ENCODE peak calls at places on chromosome 5, in four cellular contexts. G is GM12878, Q is PC-3, X is neural progenitor cell. U is an unnamed sample.

GRCh38 chr5:132787076-132787475 is 10.0 kb upstream of the SEPTIN8 start:
- DNase-seq in G (no peak), X (no peak), Q (no peak), U (peak; percentile 72)

GRCh38 chr5:24535646-24536045 is 109.1 kb downstream of the CDH10 start:
- DNase-seq in G (no peak), X (peak; percentile 11), Q (peak; percentile 36), U (no peak)

GRCh38 chr5:171907731-171908343 is 98.6 kb downstream of the FBXW11 start:
- DNase-seq in X (peak; percentile 76), Q (peak; percentile 81), G (no peak), U (peak; percentile 32)

GRCh38 chr5:86526811-86527348 is 90.9 kb upstream of the COX7C start:
- DNase-seq in Q (peak; percentile 66), G (no peak), X (no peak), U (no peak)

GRCh38 chr5:157283434-157283833 is 17.5 kb downstream of the CYFIP2 start:
- DNase-seq in X (no peak), G (peak; percentile 65), Q (no peak), U (no peak)

GRCh38 chr5:165616550-165617430 is 2111.4 kb downstream of the MAT2B start:
- DNase-seq in Q (peak; percentile 4), G (no peak), X (peak; percentile 25), U (peak; percentile 40)

GRCh38 chr5:153491408-153491807 is 938 bp downstream of the GRIA1 start:
- DNase-seq in X (no peak), G (no peak), Q (no peak), U (no peak)

GRCh38 chr5:117058740-117059139 is 484.1 kb upstream of the SEMA6A start:
- DNase-seq in X (no peak), G (no peak), Q (no peak), U (no peak)

GRCh38 chr5:180816608-180817534 is 14.3 kb upstream of the MGAT1 start:
- DNase-seq in X (no peak), Q (no peak), G (no peak), U (peak; percentile 69)

GRCh38 chr5:89707891-89708290 is 701.7 kb downstream of the CETN3 start:
- DNase-seq in G (no peak), Q (no peak), X (no peak), U (no peak)

GRCh38 chr5:14264605-14265316 is 121.6 kb downstream of the TRIO start:
- DNase-seq in G (no peak), X (peak; percentile 96), Q (peak; percentile 99), U (peak; percentile 87)

GRCh38 chr5:75072066-75072465 is 19.7 kb upstream of the GCNT4 start:
- DNase-seq in Q (peak; percentile 51), X (no peak), G (no peak), U (no peak)

GRCh38 chr5:16497546-16497945 is 31.9 kb upstream of the ZNF622 start:
- DNase-seq in G (no peak), Q (no peak), X (no peak), U (no peak)

GRCh38 chr5:34686762-34687268 is 30.7 kb downstream of the RAI14 start:
- DNase-seq in X (no peak), G (no peak), Q (peak; percentile 93), U (peak; percentile 100)

GRCh38 chr5:149808264-149808982 is 78.3 kb downstream of the PPARGC1B start:
- DNase-seq in Q (no peak), G (no peak), X (no peak), U (no peak)

GRCh38 chr5:132821791-132822190 is 8.7 kb downstream of the SHROOM1 start:
- DNase-seq in Q (no peak), X (no peak), G (no peak), U (peak; percentile 48)

GRCh38 chr5:122392844-122393243 is 80.8 kb downstream of the SNCAIP start:
- DNase-seq in G (no peak), X (no peak), Q (peak; percentile 2), U (no peak)

GRCh38 chr5:141680751-141681201 is 1.3 kb downstream of the ARAP3 start:
- DNase-seq in Q (peak; percentile 52), G (no peak), X (peak; percentile 92), U (peak; percentile 21)

GRCh38 chr5:27592231-27592630 is 553.8 kb upstream of the CDH9 start:
- DNase-seq in G (no peak), Q (peak; percentile 63), X (no peak), U (peak; percentile 69)

GRCh38 chr5:81046041-81046440 is 85.9 kb downstream of the RASGRF2 start:
- DNase-seq in X (no peak), G (no peak), Q (no peak), U (no peak)

GRCh38 chr5:137039939-137040515 is 459.1 kb downstream of the SPOCK1 start:
- DNase-seq in X (no peak), G (no peak), Q (no peak), U (no peak)

GRCh38 chr5:61866930-61867329 is 439.1 kb upstream of the KIF2A start:
- DNase-seq in X (no peak), G (peak; percentile 32), Q (peak; percentile 66), U (peak; percentile 89)

GRCh38 chr5:141747152-141747640 is 65.2 kb upstream of the ARAP3 start:
- DNase-seq in Q (peak; percentile 41), X (peak; percentile 96), G (no peak), U (peak; percentile 29)

GRCh38 chr5:78280261-78280660 is 14.2 kb downstream of the AP3B1 start:
- DNase-seq in Q (no peak), G (no peak), X (no peak), U (no peak)

GRCh38 chr5:58933891-58934628 is 351.2 kb downstream of the RAB3C start:
- DNase-seq in G (no peak), Q (no peak), X (no peak), U (no peak)

GRCh38 chr5:161547573-161548471 is 1.3 kb upstream of the GABRB2 start:
- DNase-seq in Q (no peak), G (no peak), X (peak; percentile 48), U (no peak)

GRCh38 chr5:79464695-79465332 is 49.1 kb downstream of the HOMER1 start:
- DNase-seq in G (no peak), Q (peak; percentile 52), X (peak; percentile 18), U (peak; percentile 9)

GRCh38 chr5:155625315-155625714 is 611.8 kb downstream of the KIF4B start:
- DNase-seq in Q (no peak), X (no peak), G (no peak), U (no peak)

GRCh38 chr5:81759632-81760005 is 8.7 kb upstream of the SSBP2 start:
- DNase-seq in Q (no peak), X (no peak), G (no peak), U (no peak)

GRCh38 chr5:90475436-90475980 is 844 bp downstream of the POLR3G start:
- DNase-seq in X (no peak), G (no peak), Q (peak; percentile 51), U (no peak)

GRCh38 chr5:86918246-86918645 is 300.5 kb downstream of the COX7C start:
- DNase-seq in Q (no peak), X (no peak), G (no peak), U (no peak)

GRCh38 chr5:141779642-141780041 is 97.6 kb upstream of the ARAP3 start:
- DNase-seq in Q (peak; percentile 27), G (no peak), X (no peak), U (peak; percentile 75)

GRCh38 chr5:86951761-86952160 is 315.9 kb upstream of the RASA1 start:
- DNase-seq in X (peak; percentile 12), G (no peak), Q (no peak), U (no peak)

GRCh38 chr5:43042176-43042625 is 2.1 kb upstream of the ANXA2R start:
- DNase-seq in G (no peak), Q (peak; percentile 81), X (peak; percentile 87), U (peak; percentile 69)
- TF ChIP-seq EZH2 in G (no peak), Q (no peak), X (peak; percentile 68), U (no peak)

GRCh38 chr5:66595877-66596790 is at the start of gene MAST4:
- DNase-seq in G (no peak), Q (peak; percentile 52), X (peak; percentile 96), U (peak; percentile 85)
- TF ChIP-seq EZH2 in G (no peak), Q (no peak), X (no peak), U (peak; percentile 40)

GRCh38 chr5:138274189-138274853 is at the start of gene GFRA3:
- DNase-seq in G (no peak), X (peak; percentile 66), Q (no peak), U (no peak)
- TF ChIP-seq EZH2 in G (no peak), X (peak; percentile 69), Q (no peak), U (no peak)

DNA sequence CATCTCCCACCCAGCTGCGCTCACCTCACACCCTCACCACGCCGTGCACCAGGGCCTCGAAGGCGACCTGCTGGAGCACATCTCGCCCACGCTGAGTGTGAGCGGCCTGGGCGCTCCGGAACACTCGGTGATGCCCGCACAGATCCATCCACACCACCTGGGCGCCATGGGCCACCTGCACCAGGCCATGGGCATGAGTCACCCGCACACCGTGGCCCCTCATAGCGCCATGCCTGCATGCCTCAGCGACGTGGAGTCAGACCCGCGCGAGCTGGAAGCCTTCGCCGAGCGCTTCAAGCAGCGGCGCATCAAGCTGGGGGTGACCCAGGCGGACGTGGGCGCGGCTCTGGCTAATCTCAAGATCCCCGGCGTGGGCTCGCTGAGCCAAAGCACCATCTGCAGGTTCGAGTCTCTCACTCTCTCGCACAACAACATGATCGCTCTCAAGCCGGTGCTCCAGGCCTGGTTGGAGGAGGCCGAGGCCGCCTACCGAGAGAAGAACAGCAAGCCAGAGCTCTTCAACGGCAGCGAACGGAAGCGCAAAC is 1.1 kb downstream of the POU4F3 start:
- DNase-seq in Q (no peak), X (no peak), G (no peak), U (no peak)
- TF ChIP-seq EZH2 in Q (no peak), X (no peak), G (no peak), U (no peak)

GRCh38 chr5:114265661-114266060 is 96.2 kb upstream of the KCNN2 start:
- DNase-seq in X (no peak), G (no peak), Q (no peak), U (no peak)
- TF ChIP-seq EZH2 in X (no peak), G (no peak), Q (no peak), U (no peak)

GRCh38 chr5:176619569-176620332 is 9.8 kb upstream of the GPRIN1 start:
- DNase-seq in X (no peak), G (no peak), Q (no peak), U (no peak)
- TF ChIP-seq EZH2 in X (peak; percentile 95), G (no peak), Q (no peak), U (peak; percentile 98)

GRCh38 chr5:134051305-134051704 is 46.5 kb upstream of the VDAC1 start:
- DNase-seq in G (no peak), Q (peak; percentile 51), X (no peak), U (no peak)

GRCh38 chr5:134046330-134046729 is 41.6 kb upstream of the VDAC1 start:
- DNase-seq in G (no peak), X (no peak), Q (no peak), U (no peak)

GRCh38 chr5:134048864-134049263 is 44.1 kb upstream of the VDAC1 start:
- DNase-seq in X (no peak), Q (no peak), G (no peak), U (no peak)

GRCh38 chr5:134043793-134044525 is 39.2 kb upstream of the VDAC1 start:
- DNase-seq in Q (no peak), G (no peak), X (no peak), U (no peak)

GRCh38 chr5:134046801-134047707 is 42.3 kb upstream of the VDAC1 start:
- DNase-seq in X (peak; percentile 33), Q (no peak), G (no peak), U (no peak)
- TF ChIP-seq EZH2 in X (no peak), Q (no peak), G (no peak), U (no peak)

GRCh38 chr5:474826-475661 is 32.1 kb downstream of the EXOC3 start:
- DNase-seq in G (no peak), Q (no peak), X (no peak), U (no peak)
- TF ChIP-seq EZH2 in G (no peak), Q (no peak), X (peak; percentile 80), U (peak; percentile 37)

GRCh38 chr5:148653840-148654781 is at the start of gene HTR4:
- DNase-seq in G (no peak), X (peak; percentile 36), Q (no peak), U (no peak)
- TF ChIP-seq EZH2 in G (no peak), X (peak; percentile 84), Q (peak; percentile 57), U (peak; percentile 43)

U was measured in astrocyte.